ENCODE peak calls at places on chromosomes 6 and 20, in five cellular contexts. M, N, Y, L and V are unnamed samples.

GRCh38 chr6:105539879-105540278 is 137.0 kb upstream of the PREP start:
- DNase-seq in N (no peak), M (no peak), Y (no peak), L (no peak), V (no peak)

GRCh38 chr6:121157913-121158312 is 176.4 kb downstream of the TBC1D32 start:
- DNase-seq in N (no peak), L (no peak), Y (no peak), M (no peak), V (no peak)

GRCh38 chr6:35954335-35954734 is 33.4 kb upstream of the SRPK1 start:
- DNase-seq in L (no peak), N (no peak), M (no peak), Y (no peak), V (no peak)

GRCh38 chr20:24158271-24158670 is 169.7 kb upstream of the GGTLC1 start:
- DNase-seq in N (no peak), L (no peak), Y (no peak), M (no peak), V (no peak)

GRCh38 chr6:141169419-141169818 is 963.3 kb upstream of the GJE1 start:
- DNase-seq in N (no peak), Y (no peak), L (no peak), M (peak; percentile 38), V (no peak)

GRCh38 chr20:59629141-59630045 is 25.1 kb downstream of the PHACTR3 start:
- DNase-seq in L (no peak), M (no peak), Y (no peak), N (no peak), V (peak; percentile 74)

GRCh38 chr6:43120101-43120730 is 44.1 kb downstream of the PTK7 start:
- DNase-seq in N (no peak), L (no peak), Y (no peak), M (no peak), V (no peak)

GRCh38 chr6:166678426-166678825 is 51.4 kb upstream of the RPS6KA2 start:
- DNase-seq in M (no peak), L (no peak), N (no peak), Y (no peak), V (peak; percentile 12)

GRCh38 chr6:43698584-43699349 is 11.2 kb upstream of the MRPS18A start:
- DNase-seq in N (no peak), M (peak; percentile 30), Y (peak; percentile 69), L (no peak), V (no peak)

GRCh38 chr6:34726055-34726454 is 29.5 kb upstream of the ILRUN start:
- DNase-seq in N (no peak), M (no peak), Y (no peak), L (no peak), V (no peak)
- H3K4me1 ChIP-seq in N (no peaks in the 10 kb centered on the region), M (no peaks in the 10 kb centered on the region), Y (no peaks in the 10 kb centered on the region), L (no peaks in the 10 kb centered on the region), V (no peaks in the 10 kb centered on the region)

DNA sequence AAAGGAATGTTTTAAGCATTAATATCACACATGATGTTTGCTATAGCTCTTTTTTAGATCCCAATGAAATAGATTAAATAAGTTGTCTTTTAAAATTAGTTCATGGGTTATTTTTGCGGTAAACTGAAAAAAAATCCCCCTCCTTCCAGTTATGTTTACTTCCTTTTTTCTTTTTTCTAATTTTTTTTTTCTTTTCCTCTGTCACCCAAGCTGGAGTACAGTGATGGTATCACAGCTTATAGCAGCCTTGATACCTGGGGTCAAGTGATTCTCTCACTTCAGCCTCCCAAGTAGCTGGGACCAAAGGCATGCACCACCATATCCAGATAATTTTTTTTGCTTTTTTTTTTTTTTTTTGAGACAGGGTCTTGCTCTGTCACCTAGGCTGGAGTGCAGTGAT is 17.8 kb upstream of the SCAF8 start:
- DNase-seq in M (no peak), N (no peak), L (no peak), Y (no peak), V (no peak)
- TF ChIP-seq CTCF in M (no peak), N (no peak), L (no peak), Y (no peak), V (no peak)

GRCh38 chr20:53215166-53215565 is 243.0 kb downstream of the TSHZ2 start:
- DNase-seq in N (no peak), Y (no peak), M (no peak), L (no peak), V (no peak)
- H3K4me3 ChIP-seq in N (no peak overlapping the region), Y (no peak overlapping the region), M (no peak overlapping the region), L (no peak overlapping the region), V (no peak overlapping the region)

DNA sequence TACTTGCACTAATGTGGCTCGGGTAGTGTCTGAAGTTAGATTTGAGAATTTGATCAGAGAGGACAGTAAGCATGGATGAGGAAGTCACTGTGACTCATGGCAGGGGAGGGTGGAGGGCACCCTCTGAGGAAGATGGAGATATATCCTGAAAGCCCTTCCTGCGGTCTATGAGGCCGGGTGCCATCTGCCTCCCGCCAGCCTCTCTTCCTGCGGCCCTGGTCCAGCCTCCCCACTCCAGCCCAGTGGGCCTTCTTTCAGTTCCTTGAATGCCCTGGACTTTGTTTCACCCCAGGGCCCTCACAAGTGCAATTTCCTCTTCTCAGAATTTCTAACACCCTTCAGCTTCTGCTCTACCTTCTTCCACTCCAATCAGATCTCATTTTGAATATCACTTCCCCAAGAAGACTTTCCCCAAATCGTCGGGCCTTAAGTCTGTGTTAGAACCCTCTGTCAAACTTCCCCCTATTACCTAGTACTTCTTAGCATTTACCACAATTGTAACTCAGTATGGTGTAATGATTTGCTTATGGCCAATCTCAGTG is 20.2 kb upstream of the TNFAIP3 start:
- DNase-seq in Y (peak; percentile 59), M (no peak), L (no peak), N (peak; percentile 24), V (no peak)
- H3K4me1 ChIP-seq in Y (no peaks in the 10 kb centered on the region), M (no peaks in the 10 kb centered on the region), L (no peaks in the 10 kb centered on the region), N (no peaks in the 10 kb centered on the region), V (peaks cover 12% of the 10 kb centered on the region)

GRCh38 chr20:37397076-37397953 is 51.4 kb downstream of the SRC start:
- DNase-seq in N (no peak), L (no peak), Y (no peak), M (peak; percentile 61), V (no peak)
- TF ChIP-seq CTCF in N (no peak), L (no peak), Y (no peak), M (no peak), V (peak; percentile 43)